ENCODE peak calls at places on chromosomes 11 and 22, in five cellular contexts. One of them, this sample, is unnamed.

GRCh38 chr22:42317691-42318547 is 47.5 kb upstream of the TCF20 start:
- DNase-seq in glutamatergic neuron: no peak
- DNase-seq in endothelial cell: no peak
- DNase-seq in caudate nucleus: no peak
- DNase-seq in memory B cell: no peak
- DNase-seq in this sample: no peak

GRCh38 chr11:121578216-121579063 is 125.7 kb upstream of the SORL1-AS1 start:
- DNase-seq in glutamatergic neuron: no peak
- DNase-seq in memory B cell: no peak
- DNase-seq in caudate nucleus: no peak
- DNase-seq in endothelial cell: no peak
- DNase-seq in this sample: no peak

GRCh38 chr11:73139476-73140198 is 2.5 kb downstream of the FCHSD2 start:
- DNase-seq in glutamatergic neuron: no peak
- DNase-seq in endothelial cell: no peak
- DNase-seq in caudate nucleus: no peak
- DNase-seq in memory B cell: no peak
- DNase-seq in this sample: no peak

GRCh38 chr22:46069518-46070214 is 80.7 kb upstream of the PPARA start:
- DNase-seq in glutamatergic neuron: peak
- DNase-seq in endothelial cell: no peak
- DNase-seq in caudate nucleus: peak
- DNase-seq in memory B cell: no peak
- DNase-seq in this sample: no peak

GRCh38 chr11:115141715-115142114 is 362.5 kb downstream of the CADM1 start:
- DNase-seq in caudate nucleus: no peak
- DNase-seq in endothelial cell: no peak
- DNase-seq in memory B cell: no peak
- DNase-seq in glutamatergic neuron: no peak
- DNase-seq in this sample: no peak

GRCh38 chr11:289706-290620 is 1.0 kb downstream of the PGGHG start:
- DNase-seq in glutamatergic neuron: no peak
- DNase-seq in memory B cell: no peak
- DNase-seq in caudate nucleus: no peak
- DNase-seq in endothelial cell: no peak
- DNase-seq in this sample: no peak

GRCh38 chr22:44834065-44834464 is 81.7 kb downstream of the ARHGAP8 start:
- DNase-seq in endothelial cell: no peak
- DNase-seq in glutamatergic neuron: no peak
- DNase-seq in memory B cell: no peak
- DNase-seq in caudate nucleus: no peak
- DNase-seq in this sample: no peak

GRCh38 chr22:35327690-35328471 is 28.2 kb downstream of the TOM1 start:
- DNase-seq in caudate nucleus: no peak
- DNase-seq in glutamatergic neuron: no peak
- DNase-seq in memory B cell: no peak
- DNase-seq in endothelial cell: no peak
- DNase-seq in this sample: no peak

This sample was measured in activated CD4-positive, CD25-positive, alpha-beta regulatory T cell treated with anti-CD3 and anti-CD28 coated beads, Interleukin-2, amount 50 U/mL, for 16 hours.